ENCODE peak calls at places on chromosome 10, in four cellular contexts. S is HepG2, V is H1, P is K562. T is an unnamed sample.

GRCh38 chr10:24360286-24361127 is 151.6 kb downstream of the KIAA1217 start:
- DNase-seq in S (peak; percentile 50), V (peak; percentile 71), P (peak; percentile 48), T (no peak)

GRCh38 chr10:132963430-132963960 is 21.1 kb upstream of the CFAP46 start:
- DNase-seq in S (no peak), V (no peak), P (no peak), T (no peak)

GRCh38 chr10:95834375-95834774 is 73.4 kb upstream of the CC2D2B start:
- DNase-seq in S (no peak), V (no peak), P (no peak), T (no peak)

GRCh38 chr10:117775478-117775877 is 232.9 kb downstream of the EMX2 start:
- DNase-seq in S (no peak), V (no peak), P (no peak), T (no peak)

GRCh38 chr10:83862723-83863122 is 276.6 kb upstream of the GHITM start:
- DNase-seq in S (no peak), V (no peak), P (no peak), T (no peak)

GRCh38 chr10:31977440-31978157 is 49.0 kb upstream of the ARHGAP12 start:
- DNase-seq in S (no peak), V (no peak), P (no peak), T (no peak)

GRCh38 chr10:52215745-52216361 is 98.2 kb upstream of the DKK1 start:
- DNase-seq in S (peak; percentile 65), V (no peak), P (peak; percentile 41), T (peak; percentile 32)

GRCh38 chr10:92238586-92239098 is 52.2 kb downstream of the CPEB3 start:
- DNase-seq in S (peak; percentile 40), V (no peak), P (peak; percentile 55), T (no peak)

GRCh38 chr10:66752714-66753113 is 173.1 kb upstream of the LRRTM3 start:
- DNase-seq in S (no peak), V (no peak), P (no peak), T (no peak)

GRCh38 chr10:4587466-4587865 is 238.5 kb upstream of the AKR1E2 start:
- DNase-seq in S (no peak), V (no peak), P (no peak), T (no peak)

GRCh38 chr10:107157071-107157470 is 7.4 kb downstream of the SORCS1 start:
- DNase-seq in S (no peak), V (no peak), P (no peak), T (no peak)

GRCh38 chr10:80173441-80173840 is 31.9 kb downstream of the ANXA11 start:
- DNase-seq in S (no peak), V (no peak), P (no peak), T (no peak)

GRCh38 chr10:3355536-3355935 is 183.0 kb upstream of the PITRM1 start:
- DNase-seq in S (no peak), V (no peak), P (no peak), T (no peak)

GRCh38 chr10:79176052-79176501 is 107.3 kb downstream of the ZMIZ1 start:
- DNase-seq in S (no peak), V (no peak), P (no peak), T (no peak)

GRCh38 chr10:20399789-20400188 is 497.3 kb downstream of the NEBL start:
- DNase-seq in S (no peak), V (no peak), P (no peak), T (no peak)

GRCh38 chr10:50224330-50224952 is 26.9 kb downstream of the ASAH2 start:
- DNase-seq in S (peak; percentile 77), V (no peak), P (peak; percentile 66), T (peak; percentile 36)

GRCh38 chr10:72685264-72685921 is 6.5 kb upstream of the MCU start:
- DNase-seq in S (no peak), V (no peak), P (no peak), T (no peak)

DNA sequence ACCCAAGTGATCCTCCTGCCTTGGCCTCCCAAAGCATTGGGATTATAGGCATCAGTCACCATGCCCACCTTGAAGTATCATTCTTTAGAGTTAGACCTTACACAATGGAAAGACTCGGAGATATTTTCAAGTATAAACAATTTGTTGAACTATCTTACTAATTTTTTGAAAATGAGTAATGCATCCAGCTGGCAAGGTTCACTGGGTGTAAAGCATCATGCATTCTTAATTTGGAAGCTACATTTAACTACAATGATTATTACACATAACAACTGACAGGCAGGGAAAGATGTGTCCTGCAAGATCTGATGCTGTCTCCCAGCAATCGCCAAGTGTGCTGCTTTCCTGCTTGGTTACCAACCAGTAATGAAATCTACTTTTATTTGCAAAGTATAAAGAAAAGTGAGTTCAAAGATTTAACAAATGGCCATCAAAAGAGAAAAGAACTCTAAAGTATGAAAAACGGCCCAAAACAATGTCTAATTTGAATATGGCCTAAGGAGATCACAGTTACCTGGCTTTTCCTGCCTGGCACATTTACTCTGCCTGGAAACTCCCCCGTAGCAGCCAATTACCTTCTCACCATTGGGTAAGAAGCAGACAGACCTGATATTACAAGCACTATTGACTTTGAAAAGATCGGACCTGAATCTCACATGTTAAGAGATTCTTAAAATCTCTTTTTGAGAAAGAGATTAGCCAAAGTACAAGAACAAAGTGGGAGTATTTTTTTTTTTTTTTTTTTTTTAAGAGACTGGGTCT is 59.3 kb upstream of the NMT2 start:
- DNase-seq in S (no peak), V (no peak), P (no peak), T (no peak)
- TF ChIP-seq SRF in S (no peak), V (no peak), P (no peak), T (no peak)

GRCh38 chr10:103859161-103860141 is 4.1 kb upstream of the SH3PXD2A start:
- DNase-seq in S (peak; percentile 72), V (peak; percentile 84), P (peak; percentile 49), T (peak; percentile 24)
- TF ChIP-seq CBX5 in S (no peak), V (no peak), P (no peak), T (no peak)

DNA sequence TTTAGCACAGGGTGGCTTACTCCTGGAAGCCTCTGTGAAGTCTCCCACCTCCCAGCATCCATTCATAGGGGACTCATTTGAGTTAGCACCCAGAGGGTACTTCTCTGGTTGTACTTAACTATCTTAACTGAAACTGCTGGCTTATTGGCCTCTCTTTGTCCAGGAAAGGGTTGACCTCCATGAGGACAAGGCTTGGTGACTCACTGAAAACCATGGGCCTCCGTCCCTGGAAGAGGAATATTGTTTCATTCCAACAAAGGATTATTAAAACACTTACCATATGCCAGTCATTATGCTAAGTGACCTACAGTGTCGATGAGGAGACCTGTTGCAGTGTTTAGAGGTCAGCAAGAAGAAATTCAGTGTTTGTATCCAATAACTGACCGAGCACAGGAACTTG is 175.9 kb downstream of the PLPP4 start:
- DNase-seq in S (no peak), V (no peak), P (no peak), T (no peak)
- TF ChIP-seq SRF in S (no peak), V (no peak), P (no peak), T (no peak)

DNA sequence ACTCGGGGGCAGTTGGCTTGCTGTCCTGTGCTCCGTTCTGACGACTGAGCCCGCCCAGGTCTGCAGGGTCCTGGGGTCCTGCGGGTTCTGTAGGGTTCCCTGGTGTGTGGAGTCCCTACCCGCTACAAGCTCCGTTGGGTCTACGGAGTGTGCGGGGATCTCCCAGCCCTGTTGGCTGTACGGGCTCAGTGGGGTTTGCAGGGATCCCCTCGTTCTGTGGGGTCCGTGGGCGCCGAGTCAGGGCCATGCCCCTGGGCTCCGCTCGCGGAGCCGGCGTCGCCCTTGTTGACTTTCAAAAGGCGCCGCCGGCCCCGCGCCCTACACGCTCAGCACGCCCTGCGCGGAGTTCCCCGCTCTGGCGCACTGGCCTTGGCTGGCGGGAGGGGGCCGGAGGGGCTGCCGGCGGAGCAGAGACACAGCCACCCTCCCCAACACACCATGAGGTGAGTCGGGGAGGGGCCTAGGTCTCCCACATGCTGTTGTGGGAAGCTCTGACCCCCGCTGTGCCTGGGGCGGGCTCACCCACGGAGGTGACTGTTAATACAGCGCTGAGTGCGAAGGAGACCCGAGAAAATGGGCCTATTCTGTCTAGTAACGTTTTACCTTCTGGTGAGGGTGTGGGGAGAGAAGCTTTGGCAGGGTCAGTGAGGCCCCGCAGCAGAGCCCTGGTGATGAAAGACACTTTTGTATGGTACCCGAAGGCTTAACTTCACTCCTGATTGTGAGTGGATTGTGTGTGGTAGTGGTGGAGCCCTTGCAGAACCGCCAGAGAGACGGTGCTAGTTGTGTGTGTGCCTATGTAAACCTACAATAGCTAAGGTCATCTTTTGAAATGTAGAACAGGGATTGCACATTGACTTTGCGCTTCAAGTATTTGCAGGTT is 8.1 kb downstream of the TASOR2 start:
- DNase-seq in S (peak; percentile 82), V (peak; percentile 78), P (peak; percentile 81), T (peak; percentile 32)
- TF ChIP-seq CBX5 in S (no peak), V (no peak), P (no peak), T (no peak)

GRCh38 chr10:17003151-17003550 is 126.5 kb downstream of the CUBN start:
- DNase-seq in S (no peak), V (no peak), P (peak; percentile 68), T (no peak)
- TF ChIP-seq SRF in S (no peak), V (no peak), P (no peak), T (no peak)